ENCODE peak calls at places on chromosomes 5 and 9, in five cellular contexts. V is left ventricle myocardium inferior, E is H7, R is MG63, B is mesendoderm. Q is an unnamed sample.

GRCh38 chr5:37668524-37669047 is 171.3 kb downstream of the GDNF start:
- DNase-seq in V (no peak), E (no peak), R (peak; percentile 93), B (peak; percentile 93), Q (peak; percentile 87)

GRCh38 chr9:93090091-93090655 is 5.8 kb upstream of the CARD19 start:
- DNase-seq in V (no peak), E (no peak), R (no peak), B (no peak), Q (no peak)

GRCh38 chr5:52989781-52990530 is 804 bp downstream of the ITGA2 start:
- DNase-seq in V (peak; percentile 22), E (peak; percentile 62), R (peak; percentile 47), B (peak; percentile 65), Q (peak; percentile 50)

GRCh38 chr9:72958485-72959266 is 5.8 kb upstream of the ALDH1A1 start:
- DNase-seq in V (no peak), E (no peak), R (no peak), B (no peak), Q (no peak)

GRCh38 chr5:74543162-74543995 is 97.1 kb downstream of the ENC1 start:
- DNase-seq in V (no peak), E (peak; percentile 35), R (peak; percentile 91), B (peak; percentile 97), Q (peak; percentile 79)

GRCh38 chr5:86979801-86980510 is 287.7 kb upstream of the RASA1 start:
- DNase-seq in V (no peak), E (no peak), R (peak; percentile 39), B (peak; percentile 69), Q (peak; percentile 71)

GRCh38 chr9:19074836-19075235 is 25.6 kb downstream of the RRAGA start:
- DNase-seq in V (no peak), E (no peak), R (no peak), B (no peak), Q (peak; percentile 6)

GRCh38 chr9:1047605-1048235 is 2.4 kb upstream of the DMRT2 start:
- DNase-seq in V (no peak), E (no peak), R (peak; percentile 73), B (no peak), Q (no peak)

GRCh38 chr5:148806520-148806931 is 19.9 kb upstream of the ADRB2 start:
- DNase-seq in V (no peak), E (no peak), R (no peak), B (no peak), Q (no peak)

GRCh38 chr9:133050781-133051180 is 11.0 kb upstream of the CEL start:
- DNase-seq in V (no peak), E (peak; percentile 37), R (no peak), B (no peak), Q (no peak)

GRCh38 chr9:7879551-7880245 is 80.1 kb upstream of the DMAC1 start:
- DNase-seq in V (no peak), E (peak; percentile 2), R (peak; percentile 1), B (peak; percentile 89), Q (no peak)

GRCh38 chr5:116308391-116308790 is 223.6 kb downstream of the COMMD10 start:
- DNase-seq in V (no peak), E (no peak), R (no peak), B (no peak), Q (no peak)

GRCh38 chr9:613771-614347 is 227.6 kb upstream of the DMRT1 start:
- DNase-seq in V (peak; percentile 64), E (peak; percentile 73), R (peak; percentile 77), B (peak; percentile 95), Q (peak; percentile 68)

GRCh38 chr9:111516061-111516465 is 8.9 kb upstream of the ZNF483 start:
- DNase-seq in V (no peak), E (no peak), R (no peak), B (no peak), Q (no peak)

GRCh38 chr5:67842806-67843205 is 372.8 kb upstream of the PIK3R1 start:
- DNase-seq in V (no peak), E (peak; percentile 8), R (peak; percentile 9), B (peak; percentile 60), Q (no peak)

GRCh38 chr5:94776167-94776566 is 157.7 kb downstream of the SLF1 start:
- DNase-seq in V (no peak), E (no peak), R (peak; percentile 41), B (no peak), Q (no peak)

GRCh38 chr5:173835131-173835530 is 53.0 kb upstream of the CPEB4 start:
- DNase-seq in V (no peak), E (no peak), R (no peak), B (no peak), Q (no peak)

GRCh38 chr5:62594364-62594984 is 15.9 kb downstream of the LRRC70 start:
- DNase-seq in V (no peak), E (no peak), R (no peak), B (no peak), Q (no peak)

GRCh38 chr9:126619336-126619919 is 5.7 kb downstream of the LMX1B start:
- DNase-seq in V (no peak), E (no peak), R (no peak), B (no peak), Q (no peak)
- H3K27me3 ChIP-seq in V (peaks cover 100% of the 10 kb centered on the region), E (peaks cover 99% of the 10 kb centered on the region), R (no peaks in the 10 kb centered on the region), B (peaks cover 93% of the 10 kb centered on the region), Q (peaks cover 49% of the 10 kb centered on the region)

GRCh38 chr9:37034938-37035471 is 937 bp upstream of the PAX5 start:
- DNase-seq in V (no peak), E (peak; percentile 76), R (no peak), B (peak; percentile 56), Q (no peak)

GRCh38 chr9:37035472-37036236 is 1.6 kb upstream of the PAX5 start:
- DNase-seq in V (no peak), E (peak; percentile 83), R (no peak), B (peak; percentile 62), Q (no peak)

GRCh38 chr9:37033753-37034319 is at the start of gene PAX5:
- DNase-seq in V (no peak), E (peak; percentile 37), R (no peak), B (no peak), Q (no peak)

GRCh38 chr9:37033141-37033540 is 927 bp downstream of the PAX5 start:
- DNase-seq in V (no peak), E (no peak), R (no peak), B (no peak), Q (no peak)

DNA sequence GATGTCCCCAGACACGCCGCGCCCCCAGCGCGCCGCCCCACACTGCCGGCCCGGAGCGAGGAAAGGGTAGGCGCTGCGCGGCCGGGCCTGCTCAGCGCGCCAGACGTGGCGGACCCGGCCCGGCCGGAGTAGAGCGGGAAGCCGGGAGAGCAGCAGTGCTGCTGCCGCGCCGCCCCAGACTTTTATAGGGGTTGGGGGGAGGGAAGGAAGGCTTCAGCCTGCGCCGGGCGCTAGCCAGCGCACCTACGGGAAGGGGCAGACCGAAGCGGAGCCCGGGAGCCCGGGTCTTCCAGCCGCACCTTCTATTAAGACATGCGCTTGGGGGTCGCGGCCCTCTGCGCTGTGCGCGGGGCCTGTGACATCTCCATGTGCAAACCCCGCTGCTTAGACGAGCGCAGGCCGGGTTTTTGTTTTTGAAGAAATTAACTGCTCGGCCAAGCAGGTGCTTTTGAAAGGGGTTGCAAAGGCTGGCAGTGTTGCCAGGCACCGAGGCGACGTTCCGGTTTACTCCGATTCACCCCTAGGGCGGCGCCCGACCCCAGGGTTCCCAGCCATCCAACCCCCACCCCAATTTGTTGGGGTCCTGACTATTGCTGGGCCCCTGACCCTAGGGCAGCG is 361 bp upstream of the PAX5 start:
- DNase-seq in V (no peak), E (peak; percentile 92), R (no peak), B (peak; percentile 54), Q (no peak)
- H3K27me3 ChIP-seq in V (peaks cover 100% of the 10 kb centered on the region), E (peaks cover 100% of the 10 kb centered on the region), R (peaks cover 28% of the 10 kb centered on the region), B (peaks cover 63% of the 10 kb centered on the region), Q (peaks cover 82% of the 10 kb centered on the region)

DNA sequence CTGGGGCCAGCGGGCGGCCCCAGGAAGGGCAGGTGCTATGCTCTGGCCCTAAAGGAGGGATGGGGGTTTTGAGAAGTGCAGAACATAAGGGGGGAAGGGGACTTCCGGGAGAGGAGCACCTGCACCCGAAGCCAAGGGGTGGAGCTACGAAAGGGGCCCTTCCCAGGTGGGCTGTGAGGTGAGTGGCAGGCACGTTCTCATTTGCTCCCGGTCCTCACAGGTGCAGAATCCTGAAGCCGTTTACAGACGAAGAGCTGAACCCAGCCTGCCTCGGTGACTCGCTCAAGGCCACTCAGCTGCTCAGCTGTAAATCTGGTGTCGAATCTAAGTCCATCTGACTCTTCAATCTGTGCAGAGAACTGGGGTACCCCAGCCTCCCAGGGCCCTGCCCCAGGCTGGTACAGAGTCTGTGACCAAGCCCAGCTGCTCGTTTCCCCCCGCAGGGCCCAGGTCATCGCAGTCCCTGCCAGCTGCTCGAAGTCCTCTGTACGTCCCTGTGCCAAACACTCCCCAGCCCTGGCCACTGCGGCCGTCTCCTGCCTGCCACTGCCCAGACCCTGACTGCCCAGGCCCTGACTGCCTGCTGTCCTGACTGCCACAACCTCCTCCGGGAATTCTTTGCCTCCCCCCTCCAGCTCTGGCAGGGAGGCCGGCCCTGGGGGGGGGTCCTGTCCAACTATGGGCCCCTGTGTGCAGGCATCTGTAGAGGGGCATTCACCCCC is 53.8 kb upstream of the RXRA start:
- DNase-seq in V (no peak), E (peak; percentile 81), R (no peak), B (no peak), Q (no peak)
- H3K27me3 ChIP-seq in V (peaks cover 27% of the 10 kb centered on the region), E (no peaks in the 10 kb centered on the region), R (no peaks in the 10 kb centered on the region), B (no peaks in the 10 kb centered on the region), Q (no peaks in the 10 kb centered on the region)

GRCh38 chr5:133610489-133611356 is 1.6 kb downstream of the FSTL4 start:
- DNase-seq in V (peak; percentile 64), E (peak; percentile 92), R (peak; percentile 68), B (peak; percentile 83), Q (peak; percentile 68)
- H3K27me3 ChIP-seq in V (peaks cover 87% of the 10 kb centered on the region), E (peaks cover 52% of the 10 kb centered on the region), R (peaks cover 75% of the 10 kb centered on the region), B (peaks cover 16% of the 10 kb centered on the region), Q (peaks cover 79% of the 10 kb centered on the region)

GRCh38 chr5:170418736-170419135 is 29.6 kb upstream of the KCNMB1 start:
- DNase-seq in V (no peak), E (no peak), R (no peak), B (no peak), Q (no peak)
- H3K27me3 ChIP-seq in V (peaks cover 28% of the 10 kb centered on the region), E (no peaks in the 10 kb centered on the region), R (peaks cover 9% of the 10 kb centered on the region), B (no peaks in the 10 kb centered on the region), Q (peaks cover 3% of the 10 kb centered on the region)

DNA sequence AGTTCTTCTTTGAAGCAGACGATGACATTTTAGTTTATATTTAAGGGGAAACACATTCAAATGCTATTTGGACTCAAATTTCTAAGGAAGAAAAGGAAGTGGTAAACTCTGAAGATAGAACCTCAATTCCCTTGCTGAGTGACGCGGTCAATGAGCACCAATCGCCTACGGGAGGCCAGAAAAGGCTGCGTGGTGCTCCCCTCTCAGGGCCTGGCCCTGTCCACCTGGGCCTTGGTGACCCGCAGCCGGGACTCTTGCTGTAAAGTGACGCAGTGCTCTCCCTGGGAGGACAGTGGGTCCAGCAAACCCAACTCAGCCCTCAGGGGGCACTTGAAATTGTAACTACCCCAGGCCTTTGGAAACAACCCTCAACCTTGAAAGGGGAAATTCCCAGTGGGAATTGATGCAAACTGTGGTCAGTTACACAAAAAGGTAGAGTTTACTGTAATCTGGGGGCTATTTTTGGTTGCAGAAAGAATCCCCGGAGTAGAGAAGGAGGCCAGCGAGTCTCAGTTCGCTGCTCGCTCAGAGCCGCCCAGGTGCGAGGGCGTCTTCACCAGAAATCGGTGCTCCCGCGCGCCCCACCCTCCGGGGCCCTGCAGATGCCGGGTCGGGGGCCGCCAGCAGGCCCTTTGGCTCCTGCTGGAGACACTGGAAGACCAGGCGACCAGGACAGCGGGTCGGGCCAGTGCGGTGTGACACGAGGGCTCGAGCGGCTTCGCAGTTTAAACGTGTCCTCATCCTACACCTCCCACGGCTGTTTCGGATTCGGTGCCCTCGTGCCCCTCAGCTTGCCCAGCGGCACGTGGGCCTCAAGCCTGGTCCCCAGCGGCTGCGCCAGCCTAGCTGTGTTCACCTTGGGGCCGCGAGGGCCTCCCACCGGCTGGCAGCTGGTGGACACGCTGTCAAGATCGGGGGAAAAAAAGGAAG is 1.4 kb upstream of the ANKRD33B start:
- DNase-seq in V (no peak), E (peak; percentile 72), R (no peak), B (no peak), Q (peak; percentile 37)
- H3K27me3 ChIP-seq in V (no peaks in the 10 kb centered on the region), E (peaks cover 52% of the 10 kb centered on the region), R (no peaks in the 10 kb centered on the region), B (peaks cover 8% of the 10 kb centered on the region), Q (no peaks in the 10 kb centered on the region)